ENCODE peak calls at places on chromosomes 4 and X, in six cellular contexts. X is CD8-positive, alpha-beta T cell; E is iPS-NIHi11; S is AG09319; K is AG10803; Y is AG08396. H is an unnamed sample.

GRCh38 chr4:121154103-121154515 is 10.0 kb downstream of the TNIP3 start:
- DNase-seq in X (peak; percentile 9), E (no peak), S (no peak), K (no peak), Y (no peak), H (peak; percentile 57)

GRCh38 chr4:5664778-5665177 is 43.6 kb downstream of the EVC2 start:
- DNase-seq in X (no peak), E (no peak), S (no peak), K (no peak), Y (no peak), H (no peak)

GRCh38 chr4:14218641-14219040 is 591.1 kb upstream of the BOD1L1 start:
- DNase-seq in X (no peak), E (no peak), S (no peak), K (no peak), Y (no peak), H (no peak)

GRCh38 chr4:70700712-70701111 is 12.4 kb downstream of the UTP3 start:
- DNase-seq in X (no peak), E (no peak), S (no peak), K (no peak), Y (no peak), H (no peak)

GRCh38 chr4:185005209-185005819 is 13.0 kb upstream of the HELT start:
- DNase-seq in X (peak; percentile 76), E (peak; percentile 88), S (peak; percentile 31), K (peak; percentile 64), Y (peak; percentile 85), H (peak; percentile 20)

GRCh38 chr4:101284546-101284945 is 62.8 kb downstream of the PPP3CA start:
- DNase-seq in X (no peak), E (no peak), S (no peak), K (peak; percentile 52), Y (no peak), H (no peak)

GRCh38 chr4:170014359-170015008 is 11.7 kb downstream of the MFAP3L start:
- DNase-seq in X (no peak), E (no peak), S (no peak), K (peak; percentile 58), Y (no peak), H (no peak)

GRCh38 chr4:106816501-106816900 is 219.6 kb downstream of the DKK2 start:
- DNase-seq in X (no peak), E (no peak), S (no peak), K (peak; percentile 86), Y (peak; percentile 2), H (no peak)

GRCh38 chr4:169239236-169239905 is 31.4 kb downstream of the SH3RF1 start:
- DNase-seq in X (no peak), E (no peak), S (no peak), K (no peak), Y (no peak), H (no peak)

GRCh38 chr4:176587920-176588319 is 204.8 kb downstream of the VEGFC start:
- DNase-seq in X (no peak), E (no peak), S (peak; percentile 24), K (peak; percentile 97), Y (peak; percentile 19), H (no peak)

GRCh38 chr4:112296949-112297483 is at the start of gene ALPK1:
- DNase-seq in X (no peak), E (peak; percentile 52), S (peak; percentile 82), K (peak; percentile 93), Y (peak; percentile 82), H (peak; percentile 87)

GRCh38 chrX:118116308-118117068 is at the start of gene KLHL13:
- DNase-seq in X (peak; percentile 19), E (peak; percentile 61), S (no peak), K (peak; percentile 1), Y (peak; percentile 82), H (no peak)

GRCh38 chr4:43732829-43733426 is 715.7 kb downstream of the KCTD8 start:
- DNase-seq in X (no peak), E (no peak), S (no peak), K (no peak), Y (no peak), H (no peak)

GRCh38 chr4:38565271-38566199 is 98.5 kb upstream of the KLF3 start:
- DNase-seq in X (no peak), E (no peak), S (peak; percentile 28), K (peak; percentile 66), Y (peak; percentile 53), H (no peak)

GRCh38 chrX:113741744-113742143 is 842.1 kb upstream of the HTR2C start:
- DNase-seq in X (no peak), E (peak; percentile 34), S (peak; percentile 22), K (peak; percentile 48), Y (peak; percentile 7), H (no peak)

GRCh38 chr4:97589481-97590196 is 553.6 kb downstream of the STPG2 start:
- DNase-seq in X (no peak), E (no peak), S (no peak), K (no peak), Y (no peak), H (no peak)

GRCh38 chrX:23844502-23845138 is 61.6 kb downstream of the SAT1 start:
- DNase-seq in X (no peak), E (no peak), S (no peak), K (peak; percentile 4), Y (no peak), H (no peak)

GRCh38 chrX:41045960-41046567 is 39.2 kb upstream of the USP9X start:
- DNase-seq in X (no peak), E (peak; percentile 4), S (peak; percentile 22), K (peak; percentile 84), Y (no peak), H (no peak)

GRCh38 chrX:136627381-136627780 is 20.6 kb upstream of the CD40LG start:
- DNase-seq in X (peak; percentile 26), E (no peak), S (no peak), K (no peak), Y (no peak), H (no peak)

GRCh38 chr4:15756361-15756861 is 21.7 kb upstream of the CD38 start:
- DNase-seq in X (peak; percentile 73), E (no peak), S (no peak), K (no peak), Y (no peak), H (no peak)

GRCh38 chr4:2096073-2096609 is 37.0 kb downstream of the NAT8L start:
- DNase-seq in X (no peak), E (no peak), S (no peak), K (no peak), Y (no peak), H (no peak)

GRCh38 chr4:170090667-170091052 is 904 bp upstream of the AADAT start:
- DNase-seq in X (no peak), E (no peak), S (no peak), K (peak; percentile 12), Y (peak; percentile 37), H (no peak)

GRCh38 chrX:121641560-121641959 is 594.1 kb downstream of the GLUD2 start:
- DNase-seq in X (no peak), E (no peak), S (peak; percentile 52), K (peak; percentile 59), Y (peak; percentile 16), H (peak; percentile 52)

GRCh38 chr4:56909083-56909981 is 1.6 kb downstream of the REST start:
- DNase-seq in X (peak; percentile 46), E (peak; percentile 44), S (no peak), K (peak; percentile 56), Y (peak; percentile 74), H (no peak)

GRCh38 chr4:171813195-171813955 is at the start of gene GALNTL6:
- DNase-seq in X (no peak), E (peak; percentile 11), S (no peak), K (peak; percentile 5), Y (peak; percentile 27), H (no peak)

GRCh38 chr4:71147261-71147660 is 153.8 kb downstream of the DCK start:
- DNase-seq in X (no peak), E (no peak), S (no peak), K (peak; percentile 8), Y (no peak), H (no peak)

GRCh38 chrX:150405006-150405405 is 41.9 kb downstream of the MAMLD1 start:
- DNase-seq in X (no peak), E (no peak), S (peak; percentile 28), K (peak; percentile 39), Y (no peak), H (no peak)

GRCh38 chrX:133574716-133575115 is 159.4 kb upstream of the GPC4 start:
- DNase-seq in X (no peak), E (no peak), S (no peak), K (no peak), Y (no peak), H (no peak)

GRCh38 chr4:7232061-7232616 is 39.8 kb downstream of the SORCS2 start:
- DNase-seq in X (no peak), E (no peak), S (no peak), K (no peak), Y (no peak), H (no peak)